ENCODE peak calls at places on chromosomes 7 and 10, in eight cellular contexts. W is LNCaP clone FGC, T is hepatocyte, A is AG04450, Y is NB4, G is AG04449, H is uterus, E is sigmoid colon. Z is an unnamed sample.

GRCh38 chr10:130412317-130412716 is 276.1 kb downstream of the GLRX3 start:
- DNase-seq in A (no peak), E (peak), W (no peak), H (no peak), G (no peak), Y (no peak), T (no peak), Z (no peak)

GRCh38 chr7:116500071-116500853 is 724 bp downstream of the CAV2 start:
- DNase-seq in Y (no peak), H (peak), E (peak), G (no peak), T (peak), A (no peak), W (no peak), Z (peak)

GRCh38 chr10:1698185-1698584 is 39.1 kb downstream of the ADARB2 start:
- DNase-seq in H (no peak), Y (no peak), W (no peak), A (no peak), E (no peak), G (no peak), T (no peak), Z (no peak)

GRCh38 chr10:29922904-29923303 is 136.5 kb downstream of the JCAD start:
- DNase-seq in H (no peak), T (no peak), Y (no peak), G (no peak), A (no peak), W (no peak), E (no peak), Z (no peak)

GRCh38 chr7:36091571-36092176 is 61.4 kb upstream of the EEPD1 start:
- DNase-seq in T (no peak), Y (no peak), H (no peak), A (no peak), W (no peak), G (no peak), E (no peak), Z (no peak)

GRCh38 chr7:41319601-41320000 is 383.3 kb downstream of the INHBA start:
- DNase-seq in G (no peak), Y (no peak), W (no peak), A (no peak), T (no peak), E (no peak), H (no peak), Z (peak)

GRCh38 chr7:94394058-94394398 is 667 bp upstream of the COL1A2 start:
- DNase-seq in Y (no peak), E (peak), H (peak), W (no peak), T (peak), G (no peak), A (peak), Z (peak)

GRCh38 chr7:133530682-133531081 is 277.8 kb downstream of the EXOC4 start:
- DNase-seq in W (peak), Y (no peak), H (no peak), A (no peak), T (peak), E (no peak), G (peak), Z (peak)

GRCh38 chr10:30127120-30127541 is 67.7 kb upstream of the JCAD start:
- DNase-seq in E (no peak), Y (no peak), G (no peak), W (no peak), A (no peak), T (peak), H (peak), Z (peak)

GRCh38 chr7:76998263-76998666 is 33.9 kb downstream of the SPDYE17 start:
- DNase-seq in G (no peak), T (no peak), Y (peak), W (no peak), E (no peak), H (no peak), A (no peak), Z (no peak)

GRCh38 chr7:125561006-125561405 is 631.4 kb upstream of the POT1 start:
- DNase-seq in E (no peak), T (no peak), Y (no peak), H (no peak), A (no peak), W (no peak), G (no peak), Z (peak)

GRCh38 chr10:19750972-19751371 is 65.3 kb upstream of the PLXDC2 start:
- DNase-seq in W (no peak), Y (no peak), E (no peak), A (no peak), H (no peak), G (no peak), T (no peak), Z (no peak)

GRCh38 chr10:19762026-19762425 is 54.2 kb upstream of the PLXDC2 start:
- DNase-seq in Y (no peak), H (no peak), G (no peak), T (no peak), W (no peak), A (no peak), E (no peak), Z (peak)

GRCh38 chr10:19756919-19757318 is 59.3 kb upstream of the PLXDC2 start:
- DNase-seq in Y (no peak), G (no peak), W (no peak), A (no peak), T (no peak), H (no peak), E (no peak), Z (no peak)
- TF ChIP-seq CTCF in Y (no peak), G (no peak), W (no peak), A (no peak), T (no peak), H (no peak), E (no peak), Z (no peak)

DNA sequence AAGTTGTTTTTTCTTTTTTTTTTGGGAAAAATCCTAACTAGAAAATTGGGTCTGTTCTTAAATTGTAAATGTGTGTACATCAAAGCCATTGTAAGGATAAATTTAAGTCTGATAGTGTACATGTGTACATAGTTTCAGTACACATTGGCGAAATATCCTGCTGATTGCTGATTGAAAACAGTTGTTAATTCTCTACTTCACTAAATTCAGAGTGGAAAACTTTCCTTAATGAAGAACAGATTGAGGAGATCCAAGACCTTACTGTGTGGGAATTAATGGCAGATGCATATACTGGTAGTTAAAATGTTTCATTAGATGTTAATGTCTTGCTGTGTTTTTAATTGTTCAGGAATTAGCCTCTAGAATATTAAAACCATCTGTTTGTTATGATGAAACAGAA is 506.0 kb downstream of the AUTS2 start:
- DNase-seq in H (no peak), T (no peak), A (no peak), E (no peak), W (no peak), Y (no peak), G (no peak), Z (no peak)
- H3K4me3 ChIP-seq in H (no peak), T (no peak), A (no peak), E (no peak), W (no peak), Y (no peak), G (no peak), Z (no peak)

GRCh38 chr7:98836811-98837631 is 32.8 kb downstream of the TMEM130 start:
- DNase-seq in Y (peak), H (no peak), W (no peak), A (no peak), E (no peak), T (peak), G (no peak), Z (peak)
- TF ChIP-seq CTCF in Y (peak), H (no peak), W (peak), A (peak), E (no peak), T (peak), G (peak), Z (peak)

GRCh38 chr10:70303731-70304130 is 19.9 kb upstream of the NPFFR1 start:
- DNase-seq in A (no peak), G (no peak), T (no peak), H (no peak), Y (no peak), E (no peak), W (no peak), Z (no peak)

GRCh38 chr10:70299876-70300275 is 16.1 kb upstream of the NPFFR1 start:
- DNase-seq in W (no peak), Y (no peak), T (no peak), A (no peak), H (no peak), E (no peak), G (no peak), Z (no peak)

GRCh38 chr10:70300461-70300860 is 16.7 kb upstream of the NPFFR1 start:
- DNase-seq in H (no peak), E (no peak), T (no peak), A (no peak), W (no peak), Y (no peak), G (no peak), Z (no peak)

GRCh38 chr10:70300908-70301597 is 17.2 kb upstream of the NPFFR1 start:
- DNase-seq in W (no peak), E (no peak), Y (no peak), H (no peak), T (no peak), G (no peak), A (no peak), Z (no peak)

GRCh38 chr10:70302292-70302691 is 18.5 kb upstream of the NPFFR1 start:
- DNase-seq in G (peak), T (no peak), W (no peak), A (peak), H (peak), Y (peak), E (no peak), Z (peak)
- H3K4me3 ChIP-seq in G (no peak), T (no peak), W (no peak), A (no peak), H (no peak), Y (peak), E (no peak), Z (no peak)

DNA sequence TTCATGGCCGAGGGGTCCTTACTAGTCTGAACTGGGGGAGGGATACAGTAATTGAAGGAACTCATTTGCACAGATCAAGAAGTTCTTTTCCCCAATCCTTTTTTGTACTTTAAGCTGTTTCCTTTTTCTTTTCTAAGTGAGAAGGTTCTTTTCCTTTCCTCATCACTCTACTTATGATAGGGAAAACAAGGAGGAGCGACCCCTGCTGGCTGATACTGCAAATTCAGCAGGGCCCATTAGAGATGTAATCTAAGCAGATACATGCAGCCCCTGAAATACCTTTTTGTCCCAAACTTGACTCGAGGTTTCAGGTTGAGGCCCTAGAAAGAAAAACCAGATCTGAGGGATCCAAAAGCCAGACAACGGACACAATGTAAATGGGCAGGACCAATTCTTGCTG is 305.5 kb downstream of the DNAJB9 start:
- DNase-seq in G (no peak), E (no peak), H (no peak), T (no peak), A (no peak), Y (peak), W (peak), Z (peak)
- TF ChIP-seq CTCF in G (peak), E (no peak), H (no peak), T (no peak), A (no peak), Y (peak), W (peak), Z (peak)

DNA sequence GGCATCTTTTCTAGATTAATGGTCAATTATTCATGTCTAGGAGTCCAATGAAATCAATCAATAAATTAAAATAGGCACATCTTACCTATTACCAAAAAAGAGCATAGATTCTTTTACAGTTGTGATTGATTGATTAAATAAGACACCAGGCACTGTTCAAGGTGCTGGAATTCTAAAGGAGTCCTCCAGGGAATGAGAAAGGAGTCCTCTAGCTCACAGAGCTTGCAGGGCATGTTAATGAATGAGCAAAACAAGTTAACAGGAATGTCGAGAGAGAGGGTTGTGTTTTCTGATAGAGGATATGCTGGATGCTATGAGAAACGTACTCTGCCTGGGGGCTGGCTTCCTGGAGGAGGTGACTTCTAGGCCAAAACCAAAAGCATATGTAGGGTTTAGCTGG is 191.4 kb downstream of the BMPER start:
- DNase-seq in Y (no peak), H (no peak), G (no peak), W (no peak), A (no peak), E (no peak), T (no peak), Z (no peak)
- H3K4me3 ChIP-seq in Y (no peak), H (no peak), G (no peak), W (no peak), A (no peak), E (no peak), T (no peak), Z (no peak)